ENCODE peak calls at places on chromosomes 2 and 18, in eight cellular contexts. One of them, this sample, is unnamed.

GRCh38 chr2:160269803-160270570 is 69.9 kb upstream of the ITGB6 start:
- DNase-seq in effector memory CD8-positive, alpha-beta T cell: peak
- DNase-seq in mesothelial cell of epicardium: peak
- DNase-seq in WERI-Rb-1: peak
- DNase-seq in activated naive CD4-positive, alpha-beta T cell treated with anti-CD3 and anti-CD28 coated beads, Interleukin-2, amount 10 ng/mL, durations not matched to agents 7 days and 5 days: peak
- DNase-seq in cerebellum: peak
- DNase-seq in naive thymus-derived CD8-positive, alpha-beta T cell: peak
- DNase-seq in iris pigment epithelial cell: peak
- DNase-seq in this sample: no peak

GRCh38 chr2:168328421-168328820 is 81.0 kb upstream of the STK39 start:
- DNase-seq in cerebellum: no peak
- DNase-seq in mesothelial cell of epicardium: no peak
- DNase-seq in iris pigment epithelial cell: no peak
- DNase-seq in WERI-Rb-1: no peak
- DNase-seq in naive thymus-derived CD8-positive, alpha-beta T cell: no peak
- DNase-seq in effector memory CD8-positive, alpha-beta T cell: no peak
- DNase-seq in activated naive CD4-positive, alpha-beta T cell treated with anti-CD3 and anti-CD28 coated beads, Interleukin-2, amount 10 ng/mL, durations not matched to agents 7 days and 5 days: no peak
- DNase-seq in this sample: no peak

GRCh38 chr18:34783485-34783884 is 73.4 kb downstream of the DTNA start:
- DNase-seq in iris pigment epithelial cell: no peak
- DNase-seq in naive thymus-derived CD8-positive, alpha-beta T cell: no peak
- DNase-seq in WERI-Rb-1: no peak
- DNase-seq in activated naive CD4-positive, alpha-beta T cell treated with anti-CD3 and anti-CD28 coated beads, Interleukin-2, amount 10 ng/mL, durations not matched to agents 7 days and 5 days: no peak
- DNase-seq in cerebellum: no peak
- DNase-seq in effector memory CD8-positive, alpha-beta T cell: no peak
- DNase-seq in mesothelial cell of epicardium: no peak
- DNase-seq in this sample: no peak

GRCh38 chr2:233039217-233040173 is 7.0 kb downstream of the NEU2 start:
- DNase-seq in mesothelial cell of epicardium: no peak
- DNase-seq in naive thymus-derived CD8-positive, alpha-beta T cell: no peak
- DNase-seq in iris pigment epithelial cell: peak
- DNase-seq in activated naive CD4-positive, alpha-beta T cell treated with anti-CD3 and anti-CD28 coated beads, Interleukin-2, amount 10 ng/mL, durations not matched to agents 7 days and 5 days: no peak
- DNase-seq in effector memory CD8-positive, alpha-beta T cell: no peak
- DNase-seq in cerebellum: no peak
- DNase-seq in WERI-Rb-1: no peak
- DNase-seq in this sample: no peak

GRCh38 chr2:197159681-197160211 is 150.8 kb downstream of the ANKRD44 start:
- DNase-seq in naive thymus-derived CD8-positive, alpha-beta T cell: no peak
- DNase-seq in activated naive CD4-positive, alpha-beta T cell treated with anti-CD3 and anti-CD28 coated beads, Interleukin-2, amount 10 ng/mL, durations not matched to agents 7 days and 5 days: no peak
- DNase-seq in cerebellum: no peak
- DNase-seq in mesothelial cell of epicardium: no peak
- DNase-seq in iris pigment epithelial cell: peak
- DNase-seq in WERI-Rb-1: no peak
- DNase-seq in effector memory CD8-positive, alpha-beta T cell: peak
- DNase-seq in this sample: no peak

GRCh38 chr2:241154915-241155314 is 4.6 kb downstream of the PPP1R7 start:
- DNase-seq in activated naive CD4-positive, alpha-beta T cell treated with anti-CD3 and anti-CD28 coated beads, Interleukin-2, amount 10 ng/mL, durations not matched to agents 7 days and 5 days: no peak
- DNase-seq in effector memory CD8-positive, alpha-beta T cell: no peak
- DNase-seq in naive thymus-derived CD8-positive, alpha-beta T cell: no peak
- DNase-seq in cerebellum: no peak
- DNase-seq in iris pigment epithelial cell: no peak
- DNase-seq in WERI-Rb-1: no peak
- DNase-seq in mesothelial cell of epicardium: no peak
- DNase-seq in this sample: no peak

GRCh38 chr2:104702026-104702425 is 151.9 kb upstream of the POU3F3 start:
- DNase-seq in iris pigment epithelial cell: no peak
- DNase-seq in cerebellum: no peak
- DNase-seq in naive thymus-derived CD8-positive, alpha-beta T cell: no peak
- DNase-seq in activated naive CD4-positive, alpha-beta T cell treated with anti-CD3 and anti-CD28 coated beads, Interleukin-2, amount 10 ng/mL, durations not matched to agents 7 days and 5 days: no peak
- DNase-seq in mesothelial cell of epicardium: no peak
- DNase-seq in WERI-Rb-1: no peak
- DNase-seq in effector memory CD8-positive, alpha-beta T cell: no peak
- DNase-seq in this sample: no peak

GRCh38 chr2:101430161-101430560 is 42.9 kb upstream of the CREG2 start:
- DNase-seq in activated naive CD4-positive, alpha-beta T cell treated with anti-CD3 and anti-CD28 coated beads, Interleukin-2, amount 10 ng/mL, durations not matched to agents 7 days and 5 days: no peak
- DNase-seq in naive thymus-derived CD8-positive, alpha-beta T cell: no peak
- DNase-seq in mesothelial cell of epicardium: no peak
- DNase-seq in effector memory CD8-positive, alpha-beta T cell: no peak
- DNase-seq in iris pigment epithelial cell: no peak
- DNase-seq in WERI-Rb-1: no peak
- DNase-seq in cerebellum: no peak
- DNase-seq in this sample: no peak